ENCODE peak calls at places on chromosomes 3 and 15, in nine cellular contexts. L is right atrium auricular region; W is CD8-positive, alpha-beta memory T cell; O is Peyer's patch; U is ascending aorta; J is heart right ventricle; T is A549; E is thoracic aorta; A is neural progenitor cell. D is an unnamed sample. For H3K4me1, the result is how much of the 10 kb centered on the place peaks cover.

GRCh38 chr3:35200056-35200455 is 439.3 kb upstream of the ARPP21 start:
- DNase-seq in T (peak), U (no peak), L (no peak), E (no peak), W (no peak), A (no peak), J (no peak), O (no peak), D (no peak)

GRCh38 chr3:179146911-179147570 is 1.1 kb upstream of the PIK3CA start:
- DNase-seq in U (no peak), L (no peak), E (no peak), J (peak), A (peak), O (no peak), T (peak), W (peak), D (peak)

GRCh38 chr15:81839387-81839786 is 206.4 kb downstream of the MEX3B start:
- DNase-seq in A (no peak), U (no peak), J (no peak), E (no peak), L (no peak), O (no peak), W (no peak), T (no peak), D (no peak)

GRCh38 chr3:156175570-156175969 is 55.2 kb downstream of the KCNAB1 start:
- DNase-seq in T (no peak), O (no peak), L (no peak), J (no peak), W (no peak), A (no peak), E (no peak), U (no peak), D (no peak)

GRCh38 chr3:82100378-82100777 is 338.9 kb upstream of the GBE1 start:
- DNase-seq in W (no peak), E (no peak), J (no peak), T (peak), L (no peak), O (no peak), A (peak), U (no peak), D (no peak)

GRCh38 chr3:62521464-62522105 is 148.2 kb upstream of the FEZF2 start:
- DNase-seq in T (no peak), E (no peak), W (no peak), L (no peak), A (no peak), J (no peak), U (no peak), O (no peak), D (no peak)

GRCh38 chr15:50380089-50380488 is 25.1 kb upstream of the GABPB1 start:
- DNase-seq in J (no peak), U (no peak), W (no peak), T (no peak), O (no peak), A (no peak), L (no peak), E (no peak), D (no peak)

GRCh38 chr15:80118956-80119355 is 33.8 kb upstream of the FAH start:
- DNase-seq in W (no peak), J (no peak), E (no peak), L (no peak), A (no peak), U (no peak), O (no peak), T (no peak), D (no peak)

GRCh38 chr3:58952128-58952917 is 97.5 kb downstream of the CFAP20DC start:
- DNase-seq in O (no peak), L (no peak), T (no peak), W (no peak), J (no peak), U (no peak), E (no peak), A (no peak), D (no peak)

GRCh38 chr3:125147491-125147820 is 65.1 kb downstream of the SLC12A8 start:
- DNase-seq in T (no peak), A (no peak), E (no peak), W (no peak), O (no peak), U (no peak), J (no peak), L (no peak), D (peak)

GRCh38 chr3:153285194-153285641 is 123.2 kb downstream of the RAP2B start:
- DNase-seq in L (no peak), E (no peak), A (peak), O (no peak), T (peak), W (no peak), J (no peak), U (no peak), D (no peak)

DNA sequence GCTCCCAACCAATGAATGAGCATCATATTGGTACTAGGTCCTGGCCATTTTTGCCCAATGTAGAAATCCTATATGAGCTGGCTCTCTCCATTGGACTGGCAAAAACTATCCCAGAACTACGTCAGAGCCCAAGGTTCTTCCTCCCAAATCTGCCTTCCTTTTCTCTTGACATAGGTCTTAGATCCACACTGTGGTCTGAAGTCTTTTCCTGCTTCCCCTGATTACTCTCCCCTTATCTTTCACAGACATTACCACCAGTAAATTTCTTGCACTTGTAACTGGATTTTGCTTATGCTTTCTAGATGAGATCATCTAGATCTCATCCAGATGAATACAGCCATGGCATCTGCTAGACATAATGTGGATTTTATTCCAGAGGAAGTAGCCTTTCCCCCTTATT is 141.2 kb upstream of the GADL1 start:
- DNase-seq in O (no peak), W (no peak), U (no peak), T (no peak), J (no peak), L (no peak), E (no peak), A (no peak), D (no peak)
- H3K4me3 ChIP-seq in O (no peak), W (no peak), U (no peak), T (no peak), J (no peak), L (no peak), E (no peak), A (no peak), D (no peak)

DNA sequence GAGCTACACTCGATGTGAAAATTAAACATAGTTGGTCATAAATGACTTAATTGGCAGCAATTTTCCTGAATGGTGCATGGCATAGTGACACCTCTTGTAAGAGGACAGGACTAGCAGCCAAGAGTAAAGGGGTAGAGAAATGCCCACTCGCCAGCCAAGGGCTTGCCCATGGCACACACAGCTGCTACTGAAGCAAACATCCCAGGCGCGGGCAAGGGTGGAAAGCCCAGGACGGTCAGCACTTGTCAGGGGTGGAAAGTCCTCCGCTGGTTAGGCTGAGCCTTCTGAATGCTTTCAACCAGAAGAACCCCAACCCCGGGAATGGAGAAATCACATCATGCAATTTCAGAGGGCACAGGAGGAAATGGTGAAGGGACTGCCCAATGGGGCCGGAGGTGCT is 31.6 kb downstream of the BDH1 start:
- DNase-seq in E (no peak), T (no peak), U (no peak), A (no peak), W (no peak), L (no peak), J (no peak), O (no peak), D (no peak)
- H3K4me1 ChIP-seq in E (under half), T (under half), U (under half), A (under half), W (under half), L (under half), J (under half), O (under half), D (under half)

DNA sequence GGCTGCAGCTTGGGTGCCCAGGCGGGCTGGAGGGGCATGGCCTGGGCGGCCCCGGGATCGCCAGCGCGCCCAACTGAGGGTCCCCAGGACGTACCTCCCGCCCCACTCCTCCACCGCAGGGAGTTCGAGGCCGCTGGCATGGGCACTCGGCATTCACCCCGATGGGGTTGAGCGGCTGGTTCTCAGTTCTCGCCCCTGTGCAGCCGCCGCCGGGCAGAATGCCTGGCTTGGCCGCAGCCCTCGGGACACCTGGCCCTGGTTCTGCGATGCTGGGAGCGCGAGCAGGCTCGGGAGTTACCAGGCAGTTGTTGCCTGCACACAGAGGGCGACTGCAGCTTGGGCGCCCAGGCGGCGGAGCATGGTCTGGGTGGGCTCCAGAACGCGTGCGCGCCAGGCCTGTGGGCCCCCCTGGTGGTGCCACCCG is 121.4 kb downstream of the LMLN start:
- DNase-seq in U (no peak), W (no peak), L (no peak), J (no peak), E (no peak), A (peak), O (no peak), T (no peak), D (no peak)
- H3K4me3 ChIP-seq in U (peak), W (no peak), L (no peak), J (peak), E (peak), A (peak), O (peak), T (no peak), D (no peak)

DNA sequence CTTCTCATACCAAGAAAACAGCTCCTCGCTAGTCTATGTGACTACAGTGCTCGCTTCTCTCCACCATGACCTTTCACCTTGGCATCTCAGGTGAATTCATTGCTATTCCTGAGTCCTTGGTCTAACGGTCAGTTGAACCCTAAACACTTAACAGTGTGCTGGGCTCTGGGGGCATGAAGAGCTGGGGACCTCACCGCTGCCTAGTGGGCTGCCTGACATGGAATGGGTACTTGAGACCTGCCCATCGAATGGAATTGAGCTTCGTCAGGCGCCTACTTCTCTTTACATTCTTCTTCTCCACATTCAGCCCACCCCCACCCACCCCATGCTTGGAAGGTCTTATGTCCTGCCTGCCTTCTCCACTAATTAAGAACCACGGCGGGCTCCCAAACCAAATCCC is 22.1 kb downstream of the BOC start:
- DNase-seq in W (no peak), O (no peak), U (no peak), L (no peak), T (no peak), A (no peak), J (no peak), E (no peak), D (no peak)
- H3K4me1 ChIP-seq in W (under half), O (under half), U (under half), L (under half), T (under half), A (half or more), J (under half), E (under half), D (under half)

DNA sequence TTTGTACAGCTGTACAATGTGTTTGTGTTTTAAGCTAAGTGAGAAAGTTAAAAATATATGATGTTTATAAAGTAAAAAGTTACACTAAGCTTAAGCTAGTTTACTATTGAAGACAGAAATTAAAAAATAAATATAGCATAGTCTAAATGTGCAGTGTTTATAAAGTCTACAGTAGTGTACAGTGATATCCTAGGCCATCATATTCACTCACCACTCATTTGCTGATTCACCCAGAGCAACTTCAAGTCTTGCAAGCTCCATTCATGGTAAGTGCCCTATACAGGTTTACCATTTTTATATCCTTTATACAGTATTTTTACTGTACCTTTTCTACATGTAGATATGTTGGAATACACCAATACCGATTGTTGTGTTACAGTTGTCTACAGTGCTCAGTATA is 553.2 kb upstream of the TBL1XR1 start:
- DNase-seq in A (no peak), J (no peak), L (no peak), E (no peak), U (no peak), T (no peak), W (no peak), O (no peak), D (no peak)
- H3K4me3 ChIP-seq in A (no peak), J (no peak), L (no peak), E (no peak), U (no peak), T (no peak), W (no peak), O (no peak), D (no peak)

GRCh38 chr15:77012868-77013267 is 17.9 kb downstream of the PSTPIP1 start:
- DNase-seq in O (peak), E (no peak), U (no peak), L (no peak), J (no peak), T (no peak), W (peak), A (no peak), D (no peak)
- H3K4me1 ChIP-seq in O (under half), E (under half), U (under half), L (under half), J (under half), T (under half), W (half or more), A (under half), D (half or more)

DNA sequence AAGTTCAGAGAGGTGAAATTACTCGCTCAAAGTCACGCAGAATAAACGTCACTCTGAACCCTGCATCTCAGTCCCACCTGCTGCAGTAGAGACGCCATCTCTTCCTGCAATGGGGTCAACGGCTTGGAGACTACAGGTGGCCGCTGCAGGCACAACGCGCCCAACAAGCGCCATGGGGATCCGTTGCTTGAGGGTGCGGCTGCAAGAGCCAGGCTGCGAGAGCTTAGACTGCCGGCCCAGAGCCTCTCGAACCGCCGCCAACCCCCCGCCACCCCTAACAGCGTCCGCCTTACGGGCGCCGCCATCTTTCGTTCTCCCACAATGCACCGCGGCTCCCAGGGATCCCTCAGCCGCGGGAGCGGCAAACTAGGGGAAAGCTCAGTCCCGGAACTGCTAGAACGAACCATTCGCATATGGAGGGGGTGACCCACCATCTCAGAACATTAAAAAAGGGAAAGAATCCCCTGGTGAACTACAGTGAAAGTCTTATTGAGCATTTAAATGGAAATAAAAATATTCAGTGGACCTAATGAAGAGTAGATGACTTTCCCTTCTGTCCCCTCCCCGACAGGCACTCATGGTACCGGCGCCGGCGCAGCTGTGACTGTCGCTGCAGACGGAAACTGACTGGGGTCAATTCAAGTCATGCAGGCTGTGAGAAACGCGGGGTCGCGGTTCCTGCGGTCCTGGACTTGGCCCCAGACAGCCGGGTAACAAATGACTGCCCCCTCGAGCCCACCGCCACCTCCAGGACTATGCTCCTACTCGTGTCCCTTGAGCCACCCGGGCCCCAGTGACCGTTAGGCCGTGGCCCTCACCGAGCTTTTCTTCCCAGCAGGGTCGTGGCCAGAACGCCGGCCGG is at the start of the genes MRPL46 and MRPS11:
- DNase-seq in T (peak), A (peak), J (peak), E (peak), O (peak), L (peak), U (peak), W (peak), D (peak)
- H3K4me3 ChIP-seq in T (peak), A (peak), J (peak), E (peak), O (peak), L (peak), U (peak), W (peak), D (peak)

GRCh38 chr15:30921781-30922371 is 18.2 kb downstream of the FAN1 start:
- DNase-seq in O (no peak), J (peak), W (no peak), E (no peak), U (no peak), A (peak), T (no peak), L (no peak), D (no peak)

GRCh38 chr15:30922469-30923311 is 19.0 kb downstream of the FAN1 start:
- DNase-seq in W (no peak), A (peak), J (no peak), L (no peak), E (no peak), T (peak), O (no peak), U (no peak), D (no peak)

GRCh38 chr15:30924353-30924752 is 20.6 kb downstream of the FAN1 start:
- DNase-seq in O (no peak), W (no peak), L (no peak), U (no peak), T (no peak), J (no peak), A (no peak), E (no peak), D (no peak)

GRCh38 chr15:30925686-30926085 is 22.0 kb downstream of the FAN1 start:
- DNase-seq in J (no peak), A (no peak), U (no peak), L (no peak), W (no peak), E (no peak), O (no peak), T (no peak), D (no peak)

DNA sequence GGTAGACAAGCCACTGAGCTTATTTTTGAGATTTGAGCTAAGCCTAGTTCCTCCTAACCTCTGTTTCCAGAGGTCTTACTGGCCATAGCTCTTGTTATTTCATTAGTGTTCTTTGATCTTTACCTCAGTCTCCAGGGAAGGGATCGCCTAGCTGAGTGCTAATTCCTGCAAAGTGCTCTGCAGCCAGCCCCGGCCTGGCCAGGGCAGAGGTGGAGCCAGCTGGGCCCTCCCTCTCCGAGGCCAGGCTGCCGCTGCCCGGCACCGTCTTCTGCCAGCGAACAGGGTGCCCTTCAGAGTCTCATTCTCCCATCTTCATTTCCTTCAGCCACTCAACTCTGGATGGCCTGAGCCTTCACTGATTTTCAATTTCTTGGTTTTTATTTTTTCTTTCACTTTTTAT is 19.7 kb downstream of the FAN1 start:
- DNase-seq in O (no peak), A (peak), W (no peak), J (peak), E (no peak), T (no peak), U (no peak), L (no peak), D (no peak)
- H3K4me1 ChIP-seq in O (under half), A (under half), W (under half), J (under half), E (under half), T (under half), U (under half), L (under half), D (under half)

GRCh38 chr15:85771781-85772445 is 22.8 kb downstream of the KLHL25 start:
- DNase-seq in O (peak), W (no peak), L (peak), U (no peak), J (no peak), E (peak), A (no peak), T (no peak), D (no peak)

GRCh38 chr15:85770722-85771041 is 24.0 kb downstream of the KLHL25 start:
- DNase-seq in W (no peak), A (no peak), J (no peak), T (no peak), U (no peak), E (no peak), O (no peak), L (no peak), D (no peak)

GRCh38 chr15:85772668-85773067 is 22.1 kb downstream of the KLHL25 start:
- DNase-seq in A (no peak), U (no peak), L (no peak), W (no peak), J (no peak), O (no peak), E (no peak), T (no peak), D (no peak)

GRCh38 chr15:85770014-85770721 is 24.6 kb downstream of the KLHL25 start:
- DNase-seq in A (no peak), U (no peak), W (no peak), L (no peak), O (no peak), T (no peak), J (no peak), E (no peak), D (no peak)

GRCh38 chr15:85771276-85771675 is 23.4 kb downstream of the KLHL25 start:
- DNase-seq in J (no peak), W (no peak), A (no peak), O (no peak), L (no peak), U (no peak), T (no peak), E (no peak), D (no peak)
- H3K4me3 ChIP-seq in J (no peak), W (no peak), A (no peak), O (no peak), L (no peak), U (no peak), T (no peak), E (no peak), D (no peak)